ENCODE peak calls at places on chromosomes 13 and 19, in four cellular contexts. P, B, M and D are unnamed samples.

GRCh38 chr19:7833225-7834156 is 3.5 kb downstream of the EVI5L start:
- DNase-seq in B (no peak), M (no peak), P (no peak), D (no peak)

GRCh38 chr13:80469841-80470378 is 129.0 kb upstream of the SPRY2 start:
- DNase-seq in B (no peak), M (no peak), P (no peak), D (no peak)

GRCh38 chr13:52846567-52847321 is 1.7 kb downstream of the PCDH8 start:
- DNase-seq in M (no peak), P (no peak), B (peak; percentile 75), D (no peak)

GRCh38 chr19:50318438-50318837 is 10.7 kb downstream of the KCNC3 start:
- DNase-seq in B (no peak), M (no peak), P (no peak), D (no peak)

GRCh38 chr19:7873304-7874079 is 698 bp downstream of the PRR36 start:
- DNase-seq in M (no peak), B (no peak), P (no peak), D (no peak)

GRCh38 chr13:34107814-34108213 is 289.9 kb downstream of the RFC3 start:
- DNase-seq in B (no peak), P (no peak), M (no peak), D (no peak)

GRCh38 chr13:111043575-111043982 is 71.5 kb upstream of the ARHGEF7 start:
- DNase-seq in B (no peak), P (no peak), M (no peak), D (no peak)

GRCh38 chr19:18014197-18014596 is 6.2 kb downstream of the ARRDC2 start:
- DNase-seq in B (no peak), P (no peak), M (no peak), D (no peak)

GRCh38 chr13:77305276-77305675 is 21.6 kb downstream of the MYCBP2 start:
- DNase-seq in M (no peak), P (no peak), B (no peak), D (no peak)

GRCh38 chr13:33794576-33794975 is 23.4 kb upstream of the RFC3 start:
- DNase-seq in P (no peak), M (no peak), B (no peak), D (no peak)

GRCh38 chr13:112042496-112042895 is 24.5 kb upstream of the SOX1 start:
- DNase-seq in B (no peak), M (no peak), P (no peak), D (no peak)

GRCh38 chr13:31418186-31418585 is 218.4 kb downstream of the B3GLCT start:
- DNase-seq in B (no peak), M (no peak), P (no peak), D (no peak)

GRCh38 chr13:112770504-112770903 is 80.7 kb downstream of the ATP11A start:
- DNase-seq in M (no peak), B (no peak), P (no peak), D (no peak)

GRCh38 chr19:45469835-45470146 is 2.0 kb downstream of the FOSB start:
- DNase-seq in P (no peak), M (no peak), B (peak; percentile 93), D (no peak)

GRCh38 chr13:110557610-110558305 is 3.8 kb downstream of the RAB20 start:
- DNase-seq in P (no peak), M (no peak), B (no peak), D (no peak)

GRCh38 chr13:26867451-26868067 is 107.0 kb upstream of the GPR12 start:
- DNase-seq in M (no peak), B (no peak), P (no peak), D (no peak)

GRCh38 chr13:112154301-112155060 is 87.5 kb downstream of the SOX1 start:
- DNase-seq in B (no peak), M (no peak), P (no peak), D (peak; percentile 77)

GRCh38 chr13:104937881-104938280 is 1597.6 kb downstream of the EFNB2 start:
- DNase-seq in P (no peak), M (no peak), B (no peak), D (no peak)

GRCh38 chr19:55418185-55418584 is 10.6 kb upstream of the UBE2S start:
- DNase-seq in B (peak; percentile 83), P (no peak), M (no peak), D (no peak)